ENCODE peak calls at places on chromosomes 11 and 22, in six cellular contexts. U, B, K, X, F and V are unnamed samples.

GRCh38 chr22:31271485-31271884 is 20.8 kb downstream of the PIK3IP1 start:
- DNase-seq in U (no peak), B (no peak), K (no peak), X (no peak), F (no peak), V (no peak)

GRCh38 chr11:68373810-68374501 is 61.6 kb downstream of the LRP5 start:
- DNase-seq in U (peak; percentile 54), B (peak; percentile 47), K (peak; percentile 21), X (peak; percentile 70), F (no peak), V (no peak)

GRCh38 chr11:45067966-45068365 is 78.5 kb upstream of the PRDM11 start:
- DNase-seq in U (no peak), B (no peak), K (no peak), X (no peak), F (no peak), V (no peak)

GRCh38 chr11:26971961-26972360 is 22.0 kb upstream of the FIBIN start:
- DNase-seq in U (no peak), B (no peak), K (no peak), X (no peak), F (no peak), V (no peak)

GRCh38 chr11:36213050-36213840 is 76.0 kb downstream of the COMMD9 start:
- DNase-seq in U (peak; percentile 28), B (no peak), K (no peak), X (no peak), F (no peak), V (no peak)

GRCh38 chr11:83663984-83664383 is 377.8 kb upstream of the CCDC90B start:
- DNase-seq in U (no peak), B (no peak), K (no peak), X (no peak), F (no peak), V (no peak)

GRCh38 chr22:38879102-38879729 is 7.2 kb upstream of the CBX6 start:
- DNase-seq in U (no peak), B (no peak), K (no peak), X (no peak), F (peak; percentile 43), V (no peak)

GRCh38 chr22:23591846-23592245 is 11.8 kb upstream of the IGLL1 start:
- DNase-seq in U (no peak), B (no peak), K (no peak), X (no peak), F (peak; percentile 52), V (no peak)

GRCh38 chr11:47977651-47978050 is 2.7 kb upstream of the PTPRJ start:
- DNase-seq in U (no peak), B (no peak), K (no peak), X (no peak), F (no peak), V (no peak)

GRCh38 chr11:133950874-133951483 is 5.8 kb downstream of the IGSF9B start:
- DNase-seq in U (no peak), B (no peak), K (no peak), X (no peak), F (no peak), V (no peak)

GRCh38 chr11:17077240-17077519 is 287 bp downstream of the RPS13 start:
- DNase-seq in U (no peak), B (no peak), K (no peak), X (no peak), F (no peak), V (no peak)

GRCh38 chr22:20867179-20868099 is 8.6 kb downstream of the SNAP29 start:
- DNase-seq in U (no peak), B (peak; percentile 53), K (no peak), X (no peak), F (no peak), V (no peak)

GRCh38 chr11:27921472-27921871 is 186.5 kb downstream of the KIF18A start:
- DNase-seq in U (no peak), B (no peak), K (no peak), X (no peak), F (no peak), V (no peak)

GRCh38 chr11:131977854-131978253 is 607.4 kb downstream of the NTM start:
- DNase-seq in U (no peak), B (peak; percentile 17), K (no peak), X (peak; percentile 93), F (no peak), V (no peak)

GRCh38 chr22:40450651-40451050 is 80.3 kb downstream of the SGSM3 start:
- DNase-seq in U (no peak), B (no peak), K (no peak), X (no peak), F (no peak), V (no peak)

GRCh38 chr22:37922177-37922576 is 16.1 kb downstream of the MICALL1 start:
- DNase-seq in U (no peak), B (no peak), K (no peak), X (no peak), F (no peak), V (no peak)